ENCODE peak calls at places on chromosomes 12 and 14, in seven cellular contexts. Y is HCT116, Q is HepG2, P is stomach, V is upper lobe of left lung, S is vagina, C is prostate gland. O is an unnamed sample. For H3K9me3, the result is how much of the 10 kb centered on the place peaks cover.

GRCh38 chr12:93573552-93574223 is 1.2 kb downstream of the SOCS2 start:
- DNase-seq in V (no peak), S (no peak), P (no peak), Y (no peak), Q (no peak), C (no peak), O (no peak)

GRCh38 chr12:126389961-126390360 is 1324.7 kb downstream of the AACS start:
- DNase-seq in V (no peak), Q (no peak), S (no peak), Y (no peak), C (no peak), P (no peak), O (no peak)

GRCh38 chr12:72274926-72275325 is 2.8 kb downstream of the TRHDE start:
- DNase-seq in Y (no peak), C (no peak), Q (peak), S (no peak), V (no peak), P (no peak), O (no peak)

GRCh38 chr14:73783107-73783727 is 68.4 kb upstream of the PTGR2 start:
- DNase-seq in Y (no peak), P (no peak), V (no peak), Q (peak), C (no peak), S (no peak), O (peak)

GRCh38 chr14:52871606-52872005 is 79.2 kb downstream of the FERMT2 start:
- DNase-seq in S (no peak), Y (no peak), V (no peak), P (no peak), C (no peak), Q (no peak), O (no peak)

GRCh38 chr14:34063470-34064164 is 112.7 kb upstream of the EGLN3 start:
- DNase-seq in Q (peak), S (no peak), V (no peak), P (no peak), C (no peak), Y (no peak), O (peak)

GRCh38 chr12:109131522-109132050 is 15.2 kb downstream of the ACACB start:
- DNase-seq in Q (no peak), V (peak), C (no peak), P (no peak), Y (no peak), S (no peak), O (peak)

GRCh38 chr12:74900232-74900631 is 309.4 kb downstream of the KCNC2 start:
- DNase-seq in Q (no peak), C (no peak), P (no peak), S (no peak), V (no peak), Y (no peak), O (no peak)

GRCh38 chr14:95432152-95433093 is 84.0 kb downstream of the SYNE3 start:
- DNase-seq in C (peak), Q (peak), S (no peak), V (peak), P (peak), Y (no peak), O (peak)

GRCh38 chr14:89947344-89947743 is 7.2 kb downstream of the EFCAB11 start:
- DNase-seq in Y (no peak), Q (no peak), P (no peak), C (no peak), S (no peak), V (no peak), O (no peak)

GRCh38 chr12:55931780-55932545 is 1.0 kb downstream of the DGKA start:
- DNase-seq in C (peak), P (peak), Q (no peak), V (peak), S (no peak), Y (no peak), O (peak)

GRCh38 chr12:15777355-15778012 is 11.7 kb downstream of the EPS8 start:
- DNase-seq in P (no peak), Y (no peak), Q (no peak), C (no peak), S (no peak), V (no peak), O (no peak)

GRCh38 chr12:121916719-121917118 is 1.7 kb upstream of the CFAP251 start:
- DNase-seq in S (no peak), Q (no peak), C (no peak), V (no peak), P (no peak), Y (no peak), O (no peak)

GRCh38 chr14:104563742-104564615 is 15.6 kb upstream of the C14orf180 start:
- DNase-seq in V (peak), S (no peak), C (peak), Y (peak), Q (peak), P (peak), O (peak)

GRCh38 chr12:69880566-69880965 is 55.5 kb downstream of the MYRFL start:
- DNase-seq in C (no peak), S (no peak), Q (no peak), Y (peak), V (no peak), P (no peak), O (no peak)

GRCh38 chr12:114405449-114406271 is at the start of gene TBX5:
- DNase-seq in C (no peak), V (peak), Y (no peak), S (no peak), P (no peak), Q (no peak), O (no peak)

GRCh38 chr14:105168979-105169507 is 467 bp upstream of the JAG2 start:
- DNase-seq in S (no peak), Q (no peak), C (no peak), V (peak), Y (no peak), P (no peak), O (no peak)

GRCh38 chr12:32444895-32445294 is 45.5 kb downstream of the FGD4 start:
- DNase-seq in Q (peak), Y (peak), C (no peak), S (no peak), V (no peak), P (no peak), O (no peak)

GRCh38 chr12:110689601-110690430 is 901 bp upstream of the HVCN1 start:
- DNase-seq in C (no peak), S (no peak), V (peak), P (peak), Q (no peak), Y (no peak), O (peak)

GRCh38 chr12:31232361-31232965 is 93.5 kb downstream of the SINHCAF start:
- DNase-seq in Y (no peak), S (peak), C (no peak), P (no peak), V (no peak), Q (no peak), O (no peak)

GRCh38 chr12:53502331-53502730 is 1.2 kb downstream of the TARBP2 start:
- DNase-seq in P (no peak), C (no peak), V (no peak), Q (no peak), Y (no peak), S (no peak), O (peak)

GRCh38 chr12:108765289-108765764 is 34.0 kb upstream of the CORO1C start:
- DNase-seq in P (no peak), S (no peak), Y (no peak), C (no peak), Q (no peak), V (peak), O (no peak)

GRCh38 chr12:71415336-71416231 is 24.0 kb upstream of the LGR5 start:
- DNase-seq in S (no peak), C (peak), Q (peak), Y (peak), V (no peak), P (no peak), O (no peak)

GRCh38 chr12:57089259-57090245 is 638 bp downstream of the NAB2 start:
- DNase-seq in S (no peak), Q (no peak), Y (no peak), C (peak), P (peak), V (peak), O (peak)

GRCh38 chr12:45762185-45763110 is 32.9 kb downstream of the ARID2 start:
- DNase-seq in Y (peak), Q (peak), P (no peak), C (peak), V (no peak), S (no peak), O (no peak)

GRCh38 chr14:92897922-92898599 is 24.9 kb upstream of the CHGA start:
- DNase-seq in Q (no peak), C (no peak), Y (no peak), P (no peak), V (no peak), S (no peak), O (no peak)

GRCh38 chr12:40208707-40209106 is 16.1 kb upstream of the LRRK2 start:
- DNase-seq in Q (no peak), Y (no peak), C (no peak), P (no peak), S (no peak), V (no peak), O (no peak)

GRCh38 chr12:50110762-50111416 is 1.1 kb upstream of the COX14 start:
- DNase-seq in Q (peak), V (peak), P (peak), S (no peak), C (peak), Y (no peak), O (peak)

GRCh38 chr12:20460956-20461355 is 92.6 kb downstream of the PDE3A start:
- DNase-seq in S (no peak), Y (no peak), C (no peak), P (no peak), Q (no peak), V (no peak), O (no peak)

GRCh38 chr14:90060965-90061848 is 587 bp upstream of the KCNK13 start:
- DNase-seq in Q (no peak), C (no peak), V (peak), S (no peak), Y (no peak), P (no peak), O (no peak)

GRCh38 chr12:132734206-132734605 is 23.6 kb downstream of the PGAM5 start:
- DNase-seq in Q (no peak), C (no peak), P (no peak), V (no peak), S (no peak), Y (no peak), O (no peak)

GRCh38 chr12:71872401-71872800 is 32.8 kb downstream of the TBC1D15 start:
- DNase-seq in P (no peak), S (no peak), Y (no peak), C (no peak), V (no peak), Q (no peak), O (no peak)

GRCh38 chr12:122852336-122853275 is 17.3 kb downstream of the HIP1R start:
- DNase-seq in V (no peak), P (no peak), S (no peak), Q (no peak), C (no peak), Y (no peak), O (no peak)

GRCh38 chr12:115506822-115507629 is 770.5 kb downstream of the MED13L start:
- DNase-seq in Y (no peak), C (no peak), V (no peak), Q (peak), P (no peak), S (no peak), O (no peak)

GRCh38 chr12:132662901-132663755 is 24.0 kb downstream of the POLE start:
- DNase-seq in C (no peak), S (no peak), Y (no peak), V (peak), Q (no peak), P (no peak), O (peak)

GRCh38 chr14:81855007-81855406 is 321.4 kb upstream of the SEL1L start:
- DNase-seq in V (no peak), S (no peak), Y (no peak), P (no peak), C (no peak), Q (no peak), O (no peak)

GRCh38 chr12:95599880-95600279 is 48.6 kb upstream of the USP44 start:
- DNase-seq in Q (no peak), C (no peak), P (no peak), S (no peak), V (no peak), Y (no peak), O (no peak)

GRCh38 chr14:24197066-24197465 is 1.8 kb upstream of the TM9SF1 start:
- DNase-seq in V (no peak), Q (no peak), S (no peak), C (no peak), Y (no peak), P (no peak), O (no peak)

GRCh38 chr14:24194873-24195185 is 412 bp downstream of the TM9SF1 start:
- DNase-seq in Q (no peak), Y (no peak), V (no peak), C (no peak), P (no peak), S (no peak), O (no peak)

GRCh38 chr14:24194186-24194872 is 912 bp downstream of the TM9SF1 start:
- DNase-seq in C (no peak), V (no peak), S (no peak), P (no peak), Q (no peak), Y (no peak), O (no peak)

GRCh38 chr14:24196071-24197061 is 1.1 kb upstream of the TM9SF1 start:
- DNase-seq in C (no peak), S (no peak), Y (no peak), P (no peak), V (no peak), Q (peak), O (no peak)

GRCh38 chr14:24195186-24196070 is at the start of gene TM9SF1:
- DNase-seq in V (peak), P (peak), Y (peak), Q (peak), C (peak), S (peak), O (peak)
- TF ChIP-seq POLR2AphosphoS5 in V (peak), P (peak), Y (peak), Q (peak), C (peak), S (peak), O (peak)

GRCh38 chr14:29649170-29649569 is 278.5 kb downstream of the PRKD1 start:
- DNase-seq in V (no peak), C (no peak), Q (no peak), P (no peak), S (no peak), Y (no peak), O (no peak)
- H3K9me3 ChIP-seq in V (under half), C (under half), Q (half or more), P (under half), S (under half), Y (under half), O (under half)

DNA sequence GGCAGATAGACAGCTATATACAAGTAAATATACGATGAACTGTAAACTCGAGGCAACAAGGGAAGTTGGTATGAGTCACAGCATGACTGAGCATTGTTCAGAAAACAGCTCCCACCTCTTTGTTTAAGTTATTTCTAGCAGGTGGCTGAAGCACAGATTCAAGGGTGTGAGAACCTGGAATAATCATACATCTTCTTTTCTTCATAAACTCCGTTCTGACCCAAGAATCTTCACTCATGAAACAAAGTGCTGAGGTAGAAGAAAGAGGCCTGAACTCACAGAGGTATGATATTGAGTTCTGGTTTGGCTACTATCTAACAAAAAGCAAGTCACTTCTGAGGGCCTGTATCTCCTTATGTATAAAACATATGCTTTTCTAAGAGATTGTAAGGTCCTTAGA is 364.1 kb upstream of the KITLG start:
- DNase-seq in C (no peak), Y (peak), V (no peak), Q (peak), S (no peak), P (no peak), O (no peak)
- TF ChIP-seq POLR2AphosphoS5 in C (no peak), Y (peak), V (peak), Q (no peak), S (no peak), P (no peak), O (no peak)

GRCh38 chr12:111769599-111769998 is 2.9 kb downstream of the ALDH2 start:
- DNase-seq in Q (no peak), S (no peak), V (no peak), Y (no peak), C (no peak), P (no peak), O (no peak)
- H3K9me3 ChIP-seq in Q (under half), S (under half), V (under half), Y (under half), C (under half), P (under half), O (under half)

O was measured in sigmoid colon.